ENCODE peak calls at places on chromosomes 1 and 21, in six cellular contexts. O, J, R, Y, L and E are unnamed samples.

GRCh38 chr1:92043621-92044020 is 13.8 kb downstream of the EPHX4 start:
- DNase-seq in J (no peak), O (no peak), L (no peak), Y (no peak), R (no peak), E (no peak)

GRCh38 chr21:36647279-36648093 is 51.4 kb upstream of the SIM2 start:
- DNase-seq in O (peak; percentile 6), J (no peak), Y (no peak), L (peak; percentile 70), R (no peak), E (peak; percentile 8)

GRCh38 chr1:2128189-2128901 is 66.2 kb downstream of the FAAP20 start:
- DNase-seq in O (peak; percentile 94), Y (no peak), J (no peak), L (no peak), R (no peak), E (no peak)

GRCh38 chr1:77954521-77954920 is 24.4 kb downstream of the FUBP1 start:
- DNase-seq in J (no peak), L (no peak), Y (no peak), R (no peak), O (no peak), E (no peak)

GRCh38 chr21:25895565-25896205 is 160.9 kb downstream of the GABPA start:
- DNase-seq in O (no peak), Y (no peak), J (peak; percentile 29), L (no peak), R (no peak), E (no peak)

GRCh38 chr1:151790071-151790939 is at the start of gene TDRKH:
- DNase-seq in J (peak; percentile 99), L (peak; percentile 99), R (peak; percentile 99), Y (peak; percentile 95), O (peak; percentile 99), E (peak; percentile 96)

GRCh38 chr1:184555665-184556641 is 169.1 kb downstream of the C1orf21 start:
- DNase-seq in L (no peak), Y (no peak), O (no peak), R (no peak), J (peak; percentile 63), E (no peak)

GRCh38 chr1:233224291-233224690 is 71.2 kb downstream of the PCNX2 start:
- DNase-seq in R (no peak), O (no peak), L (no peak), J (no peak), Y (no peak), E (no peak)

GRCh38 chr1:46517932-46518498 is 28.4 kb downstream of the DMBX1 start:
- DNase-seq in Y (peak; percentile 34), L (no peak), J (no peak), R (peak; percentile 15), O (no peak), E (no peak)

GRCh38 chr1:17156108-17156507 is 36.9 kb upstream of the PADI2 start:
- DNase-seq in O (no peak), R (no peak), J (no peak), L (no peak), Y (no peak), E (no peak)

GRCh38 chr1:10109372-10109771 is 76.6 kb downstream of the UBE4B start:
- DNase-seq in Y (no peak), L (no peak), O (no peak), R (no peak), J (no peak), E (no peak)

GRCh38 chr1:147384805-147385204 is 142.3 kb downstream of the CHD1L start:
- DNase-seq in J (no peak), O (no peak), L (no peak), R (no peak), Y (no peak), E (no peak)

GRCh38 chr1:43705334-43705733 is 2.0 kb upstream of the ST3GAL3 start:
- DNase-seq in L (no peak), Y (no peak), R (no peak), O (no peak), J (no peak), E (no peak)

GRCh38 chr1:203992440-203992839 is 80.5 kb upstream of the SOX13 start:
- DNase-seq in J (no peak), Y (no peak), O (no peak), L (no peak), R (no peak), E (no peak)

GRCh38 chr1:173152585-173152984 is 54.5 kb downstream of the TNFSF4 start:
- DNase-seq in Y (no peak), J (no peak), O (no peak), R (no peak), L (no peak), E (no peak)

GRCh38 chr1:8903908-8904650 is 25.6 kb upstream of the ENO1 start:
- DNase-seq in J (no peak), Y (no peak), O (no peak), R (no peak), L (peak; percentile 67), E (no peak)

GRCh38 chr1:41615981-41616380 is 131.5 kb upstream of the EDN2 start:
- DNase-seq in L (no peak), O (no peak), R (no peak), J (no peak), Y (no peak), E (no peak)

GRCh38 chr21:41894922-41895557 is 15.9 kb upstream of the PRDM15 start:
- DNase-seq in R (no peak), O (no peak), J (no peak), Y (no peak), L (peak; percentile 55), E (no peak)

GRCh38 chr1:44610527-44611148 is 63.6 kb downstream of the TMEM53 start:
- DNase-seq in J (no peak), R (no peak), L (no peak), Y (peak; percentile 38), O (no peak), E (no peak)

GRCh38 chr21:30146558-30147282 is 19.9 kb downstream of the CLDN17 start:
- DNase-seq in Y (no peak), J (no peak), R (no peak), O (no peak), L (no peak), E (no peak)

GRCh38 chr1:36436820-36437219 is 13.4 kb downstream of the OSCP1 start:
- DNase-seq in O (no peak), Y (no peak), R (no peak), J (no peak), L (peak; percentile 28), E (no peak)

GRCh38 chr1:162014202-162014601 is 9.5 kb downstream of the OLFML2B start:
- DNase-seq in Y (no peak), R (no peak), O (no peak), J (no peak), L (no peak), E (no peak)

GRCh38 chr1:94803517-94804441 is 16.4 kb upstream of the SLC44A3 start:
- DNase-seq in L (no peak), O (no peak), R (no peak), J (peak; percentile 68), Y (peak; percentile 58), E (no peak)

GRCh38 chr1:24340770-24341169 is 21.6 kb downstream of the GRHL3 start:
- DNase-seq in J (no peak), Y (no peak), L (no peak), R (no peak), O (no peak), E (no peak)

GRCh38 chr1:172882791-172883386 is 167.9 kb downstream of the TNFSF18 start:
- DNase-seq in J (no peak), R (no peak), O (no peak), Y (no peak), L (no peak), E (no peak)

GRCh38 chr1:235920596-235921375 is 54.1 kb upstream of the LYST start:
- DNase-seq in Y (peak; percentile 53), L (no peak), J (peak; percentile 68), R (no peak), O (no peak), E (no peak)

GRCh38 chr1:53062731-53063591 is 948 bp downstream of the PODN start:
- DNase-seq in Y (no peak), J (no peak), L (no peak), O (peak; percentile 59), R (no peak), E (no peak)

GRCh38 chr1:209692296-209692695 is 12.3 kb upstream of the HSD11B1 start:
- DNase-seq in J (no peak), L (no peak), O (no peak), R (no peak), Y (no peak), E (no peak)

GRCh38 chr21:45834821-45835293 is 146.7 kb upstream of the COL6A1 start:
- DNase-seq in R (no peak), Y (no peak), L (no peak), O (no peak), J (no peak), E (no peak)
- H3K4me1 ChIP-seq in R (no peaks in the 10 kb centered on the region), Y (peaks cover 2% of the 10 kb centered on the region), L (no peaks in the 10 kb centered on the region), O (no peaks in the 10 kb centered on the region), J (peaks cover 11% of the 10 kb centered on the region), E (no peaks in the 10 kb centered on the region)

DNA sequence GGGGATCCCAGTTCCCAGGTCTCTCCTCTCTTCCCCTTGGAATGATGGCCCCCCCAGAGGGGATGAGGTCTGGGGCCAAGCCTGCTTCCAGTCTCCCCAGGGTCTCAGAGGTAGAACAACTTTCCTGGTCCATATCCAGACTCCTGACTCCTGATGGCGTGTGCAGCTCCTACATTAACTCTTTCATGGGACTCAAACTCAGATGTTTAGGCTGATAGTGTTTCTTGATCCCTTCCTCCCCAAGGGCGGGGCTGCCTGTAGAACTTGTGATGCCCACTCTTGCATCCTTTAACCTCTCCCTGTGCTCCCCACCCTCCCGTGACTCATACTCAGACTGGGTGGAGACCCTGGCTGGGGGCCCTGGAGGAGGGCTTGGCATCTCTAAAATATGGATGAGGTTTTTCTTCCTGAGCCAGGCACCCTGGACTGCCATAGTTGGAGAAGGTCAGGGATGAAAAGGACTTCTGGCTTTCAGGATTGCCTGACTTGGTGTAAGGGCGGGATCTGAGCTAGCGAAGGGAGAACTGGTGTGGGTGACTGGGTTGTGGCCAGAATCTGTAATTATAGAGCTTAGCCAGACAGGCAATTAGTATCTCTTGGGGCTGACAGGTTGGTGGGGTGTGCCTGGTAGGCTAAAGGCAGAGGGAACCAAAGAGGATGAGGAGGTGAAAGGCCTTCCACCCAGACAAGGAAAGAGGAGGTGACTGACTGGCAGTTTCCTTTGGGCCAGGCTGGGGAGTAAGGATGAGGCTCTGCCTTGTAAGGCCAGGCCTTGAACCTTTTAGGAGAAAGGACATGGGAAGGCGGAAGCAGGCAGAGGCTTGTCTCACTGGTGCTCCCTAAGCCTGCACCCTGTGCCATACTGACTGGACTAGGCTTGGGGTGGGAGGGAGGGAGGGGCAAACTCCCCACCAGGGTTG is 1.5 kb downstream of the ATP8B2 start:
- DNase-seq in L (no peak), J (no peak), Y (no peak), O (no peak), R (peak; percentile 83), E (peak; percentile 47)
- H3K4me1 ChIP-seq in L (peaks cover 18% of the 10 kb centered on the region), J (peaks cover 24% of the 10 kb centered on the region), Y (peaks cover 32% of the 10 kb centered on the region), O (peaks cover 39% of the 10 kb centered on the region), R (peaks cover 22% of the 10 kb centered on the region), E (peaks cover 19% of the 10 kb centered on the region)

DNA sequence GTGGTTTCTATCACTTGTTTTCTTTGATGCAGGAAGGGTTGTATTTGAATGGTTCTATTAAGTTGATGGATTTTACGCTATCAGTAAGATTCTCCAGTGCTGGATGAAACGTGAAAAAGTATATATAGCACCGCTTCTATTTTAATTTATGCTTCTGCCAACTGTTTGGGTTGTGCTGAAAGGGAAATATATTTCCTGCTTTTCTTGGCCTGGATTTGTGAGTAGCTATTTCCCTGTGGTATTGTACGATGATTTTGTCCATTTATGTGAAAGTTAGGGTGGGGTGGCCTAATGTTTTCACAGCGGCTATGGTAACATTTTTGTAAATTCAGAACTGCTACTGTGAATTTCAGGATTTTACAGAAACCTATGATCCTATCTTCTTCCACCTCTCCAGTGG is 322 bp downstream of the C1orf162 start:
- DNase-seq in L (no peak), R (no peak), O (no peak), Y (no peak), J (no peak), E (no peak)
- H3K4me1 ChIP-seq in L (no peaks in the 10 kb centered on the region), R (no peaks in the 10 kb centered on the region), O (peaks cover 5% of the 10 kb centered on the region), Y (no peaks in the 10 kb centered on the region), J (no peaks in the 10 kb centered on the region), E (peaks cover 24% of the 10 kb centered on the region)

GRCh38 chr1:12055259-12055658 is 7.8 kb upstream of the TNFRSF8 start:
- DNase-seq in R (no peak), J (no peak), L (no peak), O (no peak), Y (no peak), E (no peak)
- H3K4me1 ChIP-seq in R (peaks cover 17% of the 10 kb centered on the region), J (no peaks in the 10 kb centered on the region), L (peaks cover 13% of the 10 kb centered on the region), O (no peaks in the 10 kb centered on the region), Y (no peaks in the 10 kb centered on the region), E (no peaks in the 10 kb centered on the region)